ENCODE peak calls at places on chromosomes 12 and 14, in five cellular contexts. L, B, U, F and Q are unnamed samples.

GRCh38 chr12:113766133-113766879 is 199.8 kb downstream of the RBM19 start:
- DNase-seq in F (peak), L (no peak), B (no peak), U (no peak), Q (no peak)

GRCh38 chr14:20144820-20145219 is 6.2 kb downstream of the OR4N5 start:
- DNase-seq in B (no peak), U (no peak), F (no peak), L (no peak), Q (no peak)

GRCh38 chr14:102591372-102591943 is 991 bp upstream of the RCOR1 start:
- DNase-seq in U (peak), L (peak), B (no peak), F (no peak), Q (no peak)

GRCh38 chr12:57840701-57841100 is 5.8 kb downstream of the CTDSP2 start:
- DNase-seq in L (no peak), U (no peak), B (no peak), F (no peak), Q (no peak)

GRCh38 chr12:80937391-80938238 is at the start of gene LIN7A:
- DNase-seq in U (peak), B (no peak), F (peak), L (peak), Q (peak)

GRCh38 chr12:49866859-49867579 is 24.1 kb upstream of the BCDIN3D start:
- DNase-seq in F (peak), B (no peak), L (peak), U (peak), Q (peak)

GRCh38 chr12:103801709-103802585 is 39.1 kb downstream of the NT5DC3 start:
- DNase-seq in L (no peak), B (no peak), U (no peak), F (no peak), Q (no peak)

GRCh38 chr14:104658325-104658712 is 31.1 kb upstream of the INF2 start:
- DNase-seq in U (no peak), L (no peak), F (no peak), B (no peak), Q (no peak)

GRCh38 chr12:116534341-116535121 is 24.6 kb upstream of the MAP1LC3B2 start:
- DNase-seq in F (no peak), B (no peak), L (no peak), U (no peak), Q (peak)

GRCh38 chr12:87365423-87365822 is 663.8 kb downstream of the C12orf50 start:
- DNase-seq in L (no peak), B (no peak), U (no peak), F (no peak), Q (no peak)

GRCh38 chr14:51651388-51652167 is at the start of gene FRMD6:
- DNase-seq in B (peak), L (peak), U (peak), F (peak), Q (peak)

GRCh38 chr14:28020112-28020511 is 746.5 kb upstream of the FOXG1 start:
- DNase-seq in L (no peak), F (no peak), U (no peak), B (no peak), Q (no peak)

GRCh38 chr12:85872497-85873091 is 1.5 kb upstream of the NTS start:
- DNase-seq in F (peak), B (peak), L (no peak), U (no peak), Q (peak)

GRCh38 chr12:116104167-116104750 is 173.2 kb downstream of the MED13L start:
- DNase-seq in L (no peak), U (no peak), B (no peak), F (no peak), Q (no peak)